ENCODE peak calls at places on chromosomes 6 and 20, in eight cellular contexts. N is small intestine; O is naive thymus-derived CD8-positive, alpha-beta T cell; B is AG10803; H is NCI-H2029 treated with DMSO at 0.1 percent for 48 hours; R is brain microvascular endothelial cell; Q is psoas muscle; X is NCI-H1092 treated with DMSO at 0.1 percent for 48 hours. M is an unnamed sample.

GRCh38 chr6:167956491-167956890 is 41.0 kb upstream of the KIF25 start:
- DNase-seq in Q (no peak), X (no peak), N (no peak), H (no peak), B (no peak), R (no peak), O (no peak), M (no peak)

GRCh38 chr6:138036111-138036510 is 71.1 kb downstream of the PERP start:
- DNase-seq in B (no peak), O (no peak), X (no peak), Q (no peak), H (no peak), R (no peak), N (peak; percentile 73), M (no peak)

GRCh38 chr6:148416309-148416965 is 73.8 kb downstream of the SASH1 start:
- DNase-seq in N (no peak), O (no peak), B (no peak), H (no peak), Q (no peak), X (peak; percentile 13), R (no peak), M (no peak)

GRCh38 chr6:20479075-20479871 is 55.0 kb upstream of the CDKAL1 start:
- DNase-seq in Q (no peak), O (no peak), R (no peak), B (no peak), X (no peak), H (no peak), N (no peak), M (no peak)

GRCh38 chr20:7938058-7938457 is 2.2 kb downstream of the HAO1 start:
- DNase-seq in X (no peak), O (no peak), R (no peak), N (peak; percentile 66), H (no peak), B (no peak), Q (no peak), M (no peak)

GRCh38 chr6:28764014-28764723 is 159.6 kb downstream of the TRIM27 start:
- DNase-seq in H (no peak), Q (no peak), R (peak; percentile 20), O (no peak), N (no peak), B (no peak), X (no peak), M (no peak)

GRCh38 chr6:129736105-129736504 is 26.1 kb upstream of the ARHGAP18 start:
- DNase-seq in B (no peak), Q (no peak), H (no peak), O (no peak), N (no peak), X (no peak), R (no peak), M (no peak)

GRCh38 chr6:51989789-51990188 is 97.6 kb downstream of the PKHD1 start:
- DNase-seq in R (no peak), X (no peak), Q (no peak), H (no peak), B (no peak), O (no peak), N (no peak), M (no peak)

GRCh38 chr20:12570371-12570770 is 438.4 kb upstream of the SPTLC3 start:
- DNase-seq in N (peak; percentile 3), B (no peak), O (no peak), X (peak; percentile 66), R (peak; percentile 10), Q (no peak), H (peak; percentile 11), M (peak; percentile 67)

GRCh38 chr6:36660771-36661471 is 17.6 kb upstream of the CDKN1A start:
- DNase-seq in O (no peak), H (no peak), B (no peak), Q (peak; percentile 65), X (no peak), N (peak; percentile 62), R (no peak), M (no peak)

GRCh38 chr6:5401845-5402738 is 140.8 kb downstream of the FARS2 start:
- DNase-seq in X (peak; percentile 0), R (peak; percentile 12), B (peak; percentile 32), O (no peak), H (peak; percentile 52), N (no peak), Q (no peak), M (peak; percentile 17)

GRCh38 chr6:153003294-153003645 is 761 bp upstream of the MTRF1L start:
- DNase-seq in N (peak; percentile 53), R (no peak), B (no peak), O (no peak), H (peak; percentile 37), Q (no peak), X (peak; percentile 56), M (no peak)

M was measured in H4.